ENCODE peak calls at places on chromosome 18, in six cellular contexts. One of them, this sample, is unnamed.

GRCh38 chr18:54223568-54224241 is 764 bp downstream of the MBD2 start:
- DNase-seq in AG10803: peak; percentile 96
- DNase-seq in AG04450: peak; percentile 80
- DNase-seq in lung: peak; percentile 73
- DNase-seq in IMR-90: peak; percentile 92
- DNase-seq in body of pancreas: peak; percentile 90
- DNase-seq in this sample: peak; percentile 93

GRCh38 chr18:44957440-44957839 is 276.8 kb downstream of the SETBP1 start:
- DNase-seq in AG10803: no peak
- DNase-seq in body of pancreas: no peak
- DNase-seq in IMR-90: no peak
- DNase-seq in lung: no peak
- DNase-seq in AG04450: no peak
- DNase-seq in this sample: no peak

GRCh38 chr18:78908462-78908861 is 71.2 kb upstream of the SALL3 start:
- DNase-seq in AG10803: no peak
- DNase-seq in AG04450: no peak
- DNase-seq in body of pancreas: no peak
- DNase-seq in lung: peak; percentile 23
- DNase-seq in IMR-90: no peak
- DNase-seq in this sample: no peak

GRCh38 chr18:48915621-48916425 is 34.9 kb downstream of the SMAD7 start:
- DNase-seq in body of pancreas: no peak
- DNase-seq in AG10803: no peak
- DNase-seq in lung: no peak
- DNase-seq in IMR-90: peak; percentile 32
- DNase-seq in AG04450: no peak
- DNase-seq in this sample: peak; percentile 83

GRCh38 chr18:26656944-26657536 is 108.7 kb upstream of the KCTD1 start:
- DNase-seq in AG10803: peak; percentile 61
- DNase-seq in body of pancreas: peak; percentile 81
- DNase-seq in AG04450: peak; percentile 3
- DNase-seq in lung: peak; percentile 81
- DNase-seq in IMR-90: peak; percentile 36
- DNase-seq in this sample: peak; percentile 51

GRCh38 chr18:23844991-23845680 is 155.9 kb downstream of the LAMA3 start:
- DNase-seq in AG10803: peak; percentile 57
- DNase-seq in body of pancreas: no peak
- DNase-seq in AG04450: no peak
- DNase-seq in IMR-90: no peak
- DNase-seq in lung: no peak
- DNase-seq in this sample: no peak

GRCh38 chr18:3625717-3626091 is 175.7 kb downstream of the TGIF1 start:
- DNase-seq in lung: no peak
- DNase-seq in IMR-90: peak; percentile 19
- DNase-seq in AG04450: no peak
- DNase-seq in AG10803: peak; percentile 27
- DNase-seq in body of pancreas: no peak
- DNase-seq in this sample: no peak

GRCh38 chr18:31500161-31500688 is 2.2 kb downstream of the DSG2 start:
- DNase-seq in AG10803: no peak
- DNase-seq in AG04450: no peak
- DNase-seq in IMR-90: no peak
- DNase-seq in lung: no peak
- DNase-seq in body of pancreas: no peak
- DNase-seq in this sample: no peak

GRCh38 chr18:24763765-24764548 is 303.5 kb downstream of the HRH4 start:
- DNase-seq in lung: no peak
- DNase-seq in AG04450: no peak
- DNase-seq in body of pancreas: peak; percentile 48
- DNase-seq in IMR-90: peak; percentile 96
- DNase-seq in AG10803: peak; percentile 73
- DNase-seq in this sample: peak; percentile 26

GRCh38 chr18:32380559-32380958 is 90.1 kb downstream of the GAREM1 start:
- DNase-seq in body of pancreas: no peak
- DNase-seq in lung: no peak
- DNase-seq in IMR-90: no peak
- DNase-seq in AG04450: no peak
- DNase-seq in AG10803: no peak
- DNase-seq in this sample: no peak

GRCh38 chr18:22277758-22278157 is 108.4 kb downstream of the GATA6 start:
- DNase-seq in body of pancreas: no peak
- DNase-seq in lung: no peak
- DNase-seq in AG04450: peak; percentile 21
- DNase-seq in IMR-90: peak; percentile 47
- DNase-seq in AG10803: no peak
- DNase-seq in this sample: peak; percentile 69

GRCh38 chr18:8659609-8660242 is 45.6 kb upstream of the MTCL1 start:
- DNase-seq in IMR-90: no peak
- DNase-seq in AG10803: no peak
- DNase-seq in AG04450: no peak
- DNase-seq in body of pancreas: no peak
- DNase-seq in lung: no peak
- DNase-seq in this sample: no peak

GRCh38 chr18:7084080-7084765 is 33.4 kb downstream of the LAMA1 start:
- DNase-seq in body of pancreas: no peak
- DNase-seq in AG04450: peak; percentile 11
- DNase-seq in AG10803: peak; percentile 32
- DNase-seq in IMR-90: peak; percentile 60
- DNase-seq in lung: no peak
- DNase-seq in this sample: peak; percentile 66

GRCh38 chr18:4068552-4069158 is 386.5 kb downstream of the DLGAP1 start:
- DNase-seq in IMR-90: peak; percentile 56
- DNase-seq in body of pancreas: peak; percentile 32
- DNase-seq in AG04450: peak; percentile 20
- DNase-seq in lung: no peak
- DNase-seq in AG10803: peak; percentile 52
- DNase-seq in this sample: peak; percentile 32

GRCh38 chr18:77049938-77050337 is 82.6 kb downstream of the MBP start:
- DNase-seq in lung: no peak
- DNase-seq in IMR-90: no peak
- DNase-seq in body of pancreas: no peak
- DNase-seq in AG04450: no peak
- DNase-seq in AG10803: peak; percentile 57
- DNase-seq in this sample: peak; percentile 17

GRCh38 chr18:44036500-44036899 is 644.2 kb upstream of the SETBP1 start:
- DNase-seq in AG04450: no peak
- DNase-seq in body of pancreas: no peak
- DNase-seq in IMR-90: no peak
- DNase-seq in AG10803: no peak
- DNase-seq in lung: no peak
- DNase-seq in this sample: no peak

GRCh38 chr18:79549638-79550000 is 130.0 kb upstream of the CTDP1 start:
- DNase-seq in AG10803: no peak
- DNase-seq in IMR-90: no peak
- DNase-seq in body of pancreas: no peak
- DNase-seq in AG04450: no peak
- DNase-seq in lung: no peak
- DNase-seq in this sample: no peak

GRCh38 chr18:25364732-25365131 is 12.8 kb upstream of the ZNF521 start:
- DNase-seq in body of pancreas: no peak
- DNase-seq in AG10803: no peak
- DNase-seq in AG04450: no peak
- DNase-seq in IMR-90: no peak
- DNase-seq in lung: no peak
- DNase-seq in this sample: no peak

GRCh38 chr18:32812342-32812741 is 39.5 kb upstream of the KLHL14 start:
- DNase-seq in lung: no peak
- DNase-seq in AG10803: no peak
- DNase-seq in AG04450: no peak
- DNase-seq in body of pancreas: no peak
- DNase-seq in IMR-90: no peak
- DNase-seq in this sample: no peak

GRCh38 chr18:31931163-31931885 is 11.6 kb downstream of the TRAPPC8 start:
- DNase-seq in AG10803: no peak
- DNase-seq in AG04450: no peak
- DNase-seq in IMR-90: peak; percentile 26
- DNase-seq in body of pancreas: no peak
- DNase-seq in lung: no peak
- DNase-seq in this sample: peak; percentile 28

GRCh38 chr18:8525692-8526091 is 83.5 kb upstream of the RAB12 start:
- DNase-seq in body of pancreas: no peak
- DNase-seq in AG10803: no peak
- DNase-seq in AG04450: no peak
- DNase-seq in IMR-90: no peak
- DNase-seq in lung: no peak
- DNase-seq in this sample: no peak

GRCh38 chr18:3814840-3815239 is 364.9 kb downstream of the TGIF1 start:
- DNase-seq in IMR-90: peak; percentile 74
- DNase-seq in lung: no peak
- DNase-seq in AG04450: no peak
- DNase-seq in body of pancreas: no peak
- DNase-seq in AG10803: peak; percentile 35
- DNase-seq in this sample: peak; percentile 8

GRCh38 chr18:8380006-8380405 is 229.2 kb upstream of the RAB12 start:
- DNase-seq in body of pancreas: no peak
- DNase-seq in IMR-90: no peak
- DNase-seq in lung: no peak
- DNase-seq in AG10803: no peak
- DNase-seq in AG04450: no peak
- DNase-seq in this sample: no peak

GRCh38 chr18:5914971-5915370 is 19.6 kb upstream of the TMEM200C start:
- DNase-seq in IMR-90: no peak
- DNase-seq in lung: no peak
- DNase-seq in AG04450: no peak
- DNase-seq in AG10803: no peak
- DNase-seq in body of pancreas: no peak
- DNase-seq in this sample: no peak

GRCh38 chr18:23189768-23190661 is 54.7 kb downstream of the CABLES1 start:
- DNase-seq in AG04450: no peak
- DNase-seq in lung: peak; percentile 77
- DNase-seq in IMR-90: no peak
- DNase-seq in body of pancreas: no peak
- DNase-seq in AG10803: no peak
- DNase-seq in this sample: no peak

GRCh38 chr18:63409301-63409700 is 13.0 kb downstream of the VPS4B start:
- DNase-seq in body of pancreas: no peak
- DNase-seq in IMR-90: peak; percentile 63
- DNase-seq in AG04450: no peak
- DNase-seq in AG10803: peak; percentile 5
- DNase-seq in lung: no peak
- DNase-seq in this sample: no peak

GRCh38 chr18:73613706-73614340 is 533.8 kb downstream of the FBXO15 start:
- DNase-seq in lung: no peak
- DNase-seq in body of pancreas: no peak
- DNase-seq in AG10803: peak; percentile 35
- DNase-seq in AG04450: no peak
- DNase-seq in IMR-90: peak; percentile 31
- DNase-seq in this sample: peak; percentile 14

GRCh38 chr18:64017870-64018269 is 48.0 kb downstream of the SERPINB8 start:
- DNase-seq in IMR-90: peak; percentile 13
- DNase-seq in AG10803: peak; percentile 11
- DNase-seq in AG04450: no peak
- DNase-seq in lung: no peak
- DNase-seq in body of pancreas: no peak
- DNase-seq in this sample: peak; percentile 25

GRCh38 chr18:34838669-34839068 is 128.6 kb downstream of the DTNA start:
- DNase-seq in body of pancreas: no peak
- DNase-seq in IMR-90: no peak
- DNase-seq in AG10803: no peak
- DNase-seq in AG04450: no peak
- DNase-seq in lung: no peak
- DNase-seq in this sample: no peak

GRCh38 chr18:62080172-62080571 is 106.7 kb downstream of the PIGN start:
- DNase-seq in IMR-90: no peak
- DNase-seq in body of pancreas: no peak
- DNase-seq in AG10803: no peak
- DNase-seq in AG04450: no peak
- DNase-seq in lung: no peak
- DNase-seq in this sample: no peak

GRCh38 chr18:48534364-48534763 is 4.5 kb upstream of the CTIF start:
- DNase-seq in lung: no peak
- DNase-seq in AG10803: peak; percentile 59
- DNase-seq in IMR-90: peak; percentile 83
- DNase-seq in AG04450: no peak
- DNase-seq in body of pancreas: no peak
- DNase-seq in this sample: peak; percentile 82

DNA sequence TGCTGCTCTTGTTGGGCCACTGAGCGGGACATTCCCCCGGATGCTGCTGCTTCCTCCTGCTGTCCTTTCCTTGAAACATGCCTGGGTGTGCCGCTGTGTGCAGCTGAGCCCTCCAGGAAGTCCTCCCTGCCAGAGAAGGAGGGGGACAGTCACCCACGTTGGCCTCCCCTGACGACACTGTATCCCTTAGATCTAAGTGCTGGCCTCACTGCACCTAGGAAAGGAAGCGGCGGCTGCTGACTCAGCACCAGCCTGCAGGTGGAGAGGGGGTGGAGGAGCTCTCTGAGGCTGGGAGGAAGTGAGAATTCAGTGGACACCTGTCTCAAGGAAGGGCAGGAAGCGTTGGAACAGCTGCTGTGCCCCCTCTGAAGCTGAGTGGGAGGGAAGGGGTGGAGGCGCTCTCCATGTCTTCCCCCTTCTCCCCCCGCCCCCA is 239.8 kb downstream of the HAUS1 start:
- DNase-seq in AG04450: no peak
- DNase-seq in IMR-90: no peak
- DNase-seq in AG10803: no peak
- DNase-seq in body of pancreas: peak; percentile 13
- DNase-seq in lung: peak; percentile 33
- DNase-seq in this sample: no peak
- TF ChIP-seq CTCF in AG04450: no peak
- TF ChIP-seq CTCF in IMR-90: no peak
- TF ChIP-seq CTCF in AG10803: no peak
- TF ChIP-seq CTCF in body of pancreas: no peak
- TF ChIP-seq CTCF in lung: no peak
- TF ChIP-seq CTCF in this sample: no peak

GRCh38 chr18:11983592-11983991 is 2.3 kb downstream of the IMPA2 start:
- DNase-seq in body of pancreas: peak; percentile 57
- DNase-seq in IMR-90: no peak
- DNase-seq in lung: no peak
- DNase-seq in AG10803: no peak
- DNase-seq in AG04450: no peak
- DNase-seq in this sample: no peak
- H3K4me3 ChIP-seq in body of pancreas: no peak overlapping the region
- H3K4me3 ChIP-seq in IMR-90: no peak overlapping the region
- H3K4me3 ChIP-seq in lung: no peak overlapping the region
- H3K4me3 ChIP-seq in AG10803: no peak overlapping the region
- H3K4me3 ChIP-seq in AG04450: no peak overlapping the region
- H3K4me3 ChIP-seq in this sample: no peak overlapping the region

DNA sequence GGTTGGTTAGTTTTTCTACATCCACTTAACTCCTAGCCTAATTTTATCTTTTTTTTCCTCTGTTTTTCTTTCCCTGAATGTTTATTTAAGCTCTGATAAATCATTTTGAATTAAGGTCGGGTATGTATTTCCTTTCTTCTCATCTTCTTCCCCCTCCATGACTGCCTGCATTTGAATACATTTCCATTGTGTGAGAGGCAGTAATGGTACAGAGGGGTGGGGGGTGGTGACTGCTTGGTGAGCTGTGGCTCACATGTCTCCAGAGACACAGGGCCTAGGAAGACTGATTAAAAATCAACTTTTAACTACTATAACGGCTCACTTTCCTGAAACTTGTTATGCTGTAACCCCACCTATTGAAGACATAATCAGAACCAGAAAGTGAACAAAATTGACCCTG is 58.0 kb downstream of the NEDD4L start:
- DNase-seq in IMR-90: no peak
- DNase-seq in AG04450: no peak
- DNase-seq in lung: no peak
- DNase-seq in body of pancreas: no peak
- DNase-seq in AG10803: no peak
- DNase-seq in this sample: no peak
- TF ChIP-seq CTCF in IMR-90: no peak
- TF ChIP-seq CTCF in AG04450: no peak
- TF ChIP-seq CTCF in lung: no peak
- TF ChIP-seq CTCF in body of pancreas: no peak
- TF ChIP-seq CTCF in AG10803: no peak
- TF ChIP-seq CTCF in this sample: no peak

GRCh38 chr18:111292-112014 is 46.9 kb upstream of the USP14 start:
- DNase-seq in lung: peak; percentile 59
- DNase-seq in AG10803: peak; percentile 58
- DNase-seq in IMR-90: peak; percentile 40
- DNase-seq in AG04450: no peak
- DNase-seq in body of pancreas: peak; percentile 84
- DNase-seq in this sample: peak; percentile 39
- H3K4me3 ChIP-seq in lung: no peak overlapping the region
- H3K4me3 ChIP-seq in AG10803: peak overlapping the region; percentile 51
- H3K4me3 ChIP-seq in IMR-90: peak overlapping the region; percentile 46
- H3K4me3 ChIP-seq in AG04450: peak overlapping the region; percentile 20
- H3K4me3 ChIP-seq in body of pancreas: no peak overlapping the region
- H3K4me3 ChIP-seq in this sample: peak overlapping the region; percentile 40